ENCODE peak calls at places on chromosome 20, in six cellular contexts. One of them, this sample, is unnamed.
A peak's percentile ranks its signal among the peaks of the same experiment; 100 is the strongest.

GRCh38 chr20:48238326-48238725 is 453.0 kb upstream of the SULF2 start:
- DNase-seq in GM12878: no peak
- DNase-seq in endothelial cell of umbilical vein: no peak
- DNase-seq in A549: no peak
- DNase-seq in K562: no peak
- DNase-seq in HepG2: no peak
- DNase-seq in this sample: no peak

GRCh38 chr20:62122659-62123449 is 579 bp downstream of the LSM14B start:
- DNase-seq in K562: peak; percentile 44
- DNase-seq in HepG2: no peak
- DNase-seq in GM12878: no peak
- DNase-seq in endothelial cell of umbilical vein: peak; percentile 11
- DNase-seq in A549: no peak
- DNase-seq in this sample: peak; percentile 51

GRCh38 chr20:33685328-33686007 is 717 bp downstream of the E2F1 start:
- DNase-seq in endothelial cell of umbilical vein: peak; percentile 13
- DNase-seq in GM12878: peak; percentile 62
- DNase-seq in HepG2: peak; percentile 71
- DNase-seq in K562: peak; percentile 87
- DNase-seq in A549: no peak
- DNase-seq in this sample: peak; percentile 88

GRCh38 chr20:43923322-43923721 is 8.7 kb downstream of the TOX2 start:
- DNase-seq in GM12878: no peak
- DNase-seq in HepG2: no peak
- DNase-seq in endothelial cell of umbilical vein: no peak
- DNase-seq in A549: no peak
- DNase-seq in K562: no peak
- DNase-seq in this sample: no peak

GRCh38 chr20:36467076-36467999 is 74.0 kb upstream of the MYL9 start:
- DNase-seq in A549: no peak
- DNase-seq in K562: peak; percentile 49
- DNase-seq in HepG2: no peak
- DNase-seq in GM12878: no peak
- DNase-seq in endothelial cell of umbilical vein: peak; percentile 64
- DNase-seq in this sample: no peak

GRCh38 chr20:31835977-31836852 is 9.2 kb downstream of the FOXS1 start:
- DNase-seq in HepG2: peak; percentile 59
- DNase-seq in GM12878: peak; percentile 23
- DNase-seq in endothelial cell of umbilical vein: peak; percentile 88
- DNase-seq in K562: peak; percentile 87
- DNase-seq in A549: peak; percentile 56
- DNase-seq in this sample: peak; percentile 96

GRCh38 chr20:56957737-56958553 is 308.5 kb downstream of the BMP7 start:
- DNase-seq in A549: no peak
- DNase-seq in HepG2: no peak
- DNase-seq in GM12878: no peak
- DNase-seq in K562: no peak
- DNase-seq in endothelial cell of umbilical vein: no peak
- DNase-seq in this sample: peak; percentile 25

GRCh38 chr20:10110151-10110550 is 75.4 kb downstream of the ANKEF1 start:
- DNase-seq in endothelial cell of umbilical vein: no peak
- DNase-seq in HepG2: no peak
- DNase-seq in K562: no peak
- DNase-seq in GM12878: no peak
- DNase-seq in A549: no peak
- DNase-seq in this sample: no peak

GRCh38 chr20:33852971-33853813 is 42.0 kb downstream of the CHMP4B start:
- DNase-seq in A549: no peak
- DNase-seq in HepG2: no peak
- DNase-seq in endothelial cell of umbilical vein: no peak
- DNase-seq in GM12878: no peak
- DNase-seq in K562: no peak
- DNase-seq in this sample: no peak

GRCh38 chr20:25247100-25247665 is 702 bp upstream of the PYGB start:
- DNase-seq in HepG2: peak; percentile 82
- DNase-seq in A549: peak; percentile 87
- DNase-seq in GM12878: no peak
- DNase-seq in K562: peak; percentile 69
- DNase-seq in endothelial cell of umbilical vein: peak; percentile 77
- DNase-seq in this sample: peak; percentile 70

GRCh38 chr20:23167436-23167835 is 81.3 kb upstream of the CD93 start:
- DNase-seq in K562: no peak
- DNase-seq in endothelial cell of umbilical vein: peak; percentile 59
- DNase-seq in HepG2: no peak
- DNase-seq in A549: no peak
- DNase-seq in GM12878: no peak
- DNase-seq in this sample: no peak
- TF ChIP-seq MYC in K562: no peak
- TF ChIP-seq MYC in endothelial cell of umbilical vein: no peak
- TF ChIP-seq MYC in HepG2: no peak
- TF ChIP-seq MYC in A549: no peak
- TF ChIP-seq MYC in GM12878: no peak
- TF ChIP-seq MYC in this sample: no peak

GRCh38 chr20:51633430-51633829 is 90.9 kb upstream of the NFATC2 start:
- DNase-seq in HepG2: no peak
- DNase-seq in A549: no peak
- DNase-seq in GM12878: no peak
- DNase-seq in K562: no peak
- DNase-seq in endothelial cell of umbilical vein: no peak
- DNase-seq in this sample: no peak
- TF ChIP-seq MYC in HepG2: no peak
- TF ChIP-seq MYC in A549: no peak
- TF ChIP-seq MYC in GM12878: no peak
- TF ChIP-seq MYC in K562: no peak
- TF ChIP-seq MYC in endothelial cell of umbilical vein: no peak
- TF ChIP-seq MYC in this sample: no peak

DNA sequence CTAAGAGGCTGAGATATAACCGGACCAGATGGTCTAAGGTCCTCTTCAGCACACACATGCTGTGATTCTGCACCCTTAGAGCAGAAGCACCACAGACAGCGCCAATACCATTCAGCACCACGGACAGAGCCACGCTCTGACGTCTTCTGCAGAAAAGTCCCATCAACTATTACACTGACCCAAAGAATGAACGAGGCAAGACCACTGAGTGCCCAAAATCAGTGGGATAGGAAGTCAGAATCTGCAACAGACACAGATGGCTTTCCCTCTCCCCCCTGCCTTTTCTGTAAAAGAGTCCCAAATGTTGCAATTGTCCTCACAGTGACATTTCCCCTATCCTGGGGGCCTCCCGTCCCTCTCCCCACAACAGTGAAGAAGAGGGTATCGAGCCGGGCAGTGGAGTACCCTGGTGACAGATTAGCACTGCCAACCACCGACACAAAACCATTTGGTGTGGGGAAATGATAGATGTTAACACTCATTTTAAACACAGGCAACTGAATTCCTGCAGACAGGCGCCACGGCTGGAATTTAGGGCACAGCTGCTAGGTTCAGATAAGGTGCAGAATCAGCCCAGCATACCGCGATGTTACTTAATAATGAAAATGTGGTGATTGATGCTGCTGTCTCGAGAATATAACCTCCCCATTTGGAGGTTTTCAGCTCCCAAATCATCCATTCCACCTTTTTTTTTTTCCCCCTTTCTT is 66.6 kb upstream of the CTNNBL1 start:
- DNase-seq in HepG2: peak; percentile 61
- DNase-seq in endothelial cell of umbilical vein: peak; percentile 52
- DNase-seq in GM12878: no peak
- DNase-seq in K562: peak; percentile 77
- DNase-seq in A549: no peak
- DNase-seq in this sample: peak; percentile 71
- TF ChIP-seq MYC in HepG2: peak; percentile 84
- TF ChIP-seq MYC in endothelial cell of umbilical vein: no peak
- TF ChIP-seq MYC in GM12878: no peak
- TF ChIP-seq MYC in K562: no peak
- TF ChIP-seq MYC in A549: no peak
- TF ChIP-seq MYC in this sample: no peak

GRCh38 chr20:49570828-49571552 is 3.1 kb upstream of the PTGIS start:
- DNase-seq in endothelial cell of umbilical vein: no peak
- DNase-seq in HepG2: no peak
- DNase-seq in GM12878: no peak
- DNase-seq in K562: no peak
- DNase-seq in A549: no peak
- DNase-seq in this sample: no peak
- TF ChIP-seq MYC in endothelial cell of umbilical vein: no peak
- TF ChIP-seq MYC in HepG2: no peak
- TF ChIP-seq MYC in GM12878: no peak
- TF ChIP-seq MYC in K562: no peak
- TF ChIP-seq MYC in A549: no peak
- TF ChIP-seq MYC in this sample: no peak

GRCh38 chr20:6490849-6491248 is 276.6 kb upstream of the BMP2 start:
- DNase-seq in A549: no peak
- DNase-seq in K562: no peak
- DNase-seq in HepG2: peak; percentile 89
- DNase-seq in endothelial cell of umbilical vein: no peak
- DNase-seq in GM12878: no peak
- DNase-seq in this sample: peak; percentile 36

GRCh38 chr20:6483727-6484126 is 283.8 kb upstream of the BMP2 start:
- DNase-seq in K562: no peak
- DNase-seq in endothelial cell of umbilical vein: no peak
- DNase-seq in HepG2: no peak
- DNase-seq in A549: no peak
- DNase-seq in GM12878: no peak
- DNase-seq in this sample: no peak

GRCh38 chr20:6492396-6493055 is 275.0 kb upstream of the BMP2 start:
- DNase-seq in endothelial cell of umbilical vein: peak; percentile 25
- DNase-seq in HepG2: no peak
- DNase-seq in K562: no peak
- DNase-seq in GM12878: no peak
- DNase-seq in A549: no peak
- DNase-seq in this sample: peak; percentile 85

GRCh38 chr20:6485376-6485775 is 282.1 kb upstream of the BMP2 start:
- DNase-seq in HepG2: no peak
- DNase-seq in GM12878: no peak
- DNase-seq in A549: no peak
- DNase-seq in K562: no peak
- DNase-seq in endothelial cell of umbilical vein: no peak
- DNase-seq in this sample: no peak

DNA sequence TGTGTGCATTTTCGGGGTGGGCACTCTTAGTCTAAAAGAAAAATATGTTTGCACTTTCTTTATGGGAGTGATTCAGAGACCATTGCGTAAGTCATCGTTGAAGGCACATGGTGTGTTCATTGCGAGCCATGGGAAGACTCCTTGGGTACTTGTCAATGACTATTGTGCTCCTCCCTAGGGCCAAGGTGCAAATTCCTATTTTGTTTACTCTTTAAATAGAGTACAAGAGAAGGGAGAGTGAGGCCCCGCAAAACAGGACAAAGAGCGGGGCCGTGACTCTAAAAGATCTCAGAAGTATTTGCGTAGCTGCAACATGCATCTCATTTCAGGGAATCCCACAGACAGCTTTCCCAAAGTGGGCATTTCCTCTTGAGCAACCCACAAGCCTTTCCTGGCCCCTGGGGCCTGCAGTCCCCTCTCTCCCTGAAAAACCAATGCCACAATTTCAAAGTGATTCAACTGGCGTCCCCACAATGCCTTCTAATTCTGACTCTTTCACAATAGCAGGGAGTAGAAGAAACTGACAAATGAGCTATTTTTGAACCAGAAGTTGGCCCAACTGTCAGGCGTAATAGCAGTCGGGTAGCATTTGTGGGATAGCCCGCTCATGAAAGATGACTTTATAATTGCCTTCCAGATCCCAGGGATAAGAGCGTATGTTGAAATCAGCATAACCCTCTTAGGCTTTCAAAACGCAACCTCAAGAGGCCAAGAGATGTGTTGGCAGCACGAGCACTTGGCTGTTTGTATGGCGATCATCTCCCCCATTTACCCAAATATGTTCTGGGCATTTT is 277.9 kb upstream of the BMP2 start:
- DNase-seq in K562: no peak
- DNase-seq in endothelial cell of umbilical vein: no peak
- DNase-seq in GM12878: no peak
- DNase-seq in A549: no peak
- DNase-seq in HepG2: peak; percentile 86
- DNase-seq in this sample: peak; percentile 99
- TF ChIP-seq MYC in K562: no peak
- TF ChIP-seq MYC in endothelial cell of umbilical vein: no peak
- TF ChIP-seq MYC in GM12878: no peak
- TF ChIP-seq MYC in A549: no peak
- TF ChIP-seq MYC in HepG2: no peak
- TF ChIP-seq MYC in this sample: peak; percentile 96

This sample was measured in NB4.